ENCODE peak calls at places on chromosome 12, in four cellular contexts. J is H9, W is neuronal stem cell, L is mesendoderm. I is an unnamed sample.

GRCh38 chr12:91182664-91183455 is at the start of gene DCN:
- DNase-seq in W (no peak), J (no peak), L (no peak), I (no peak)

GRCh38 chr12:57095440-57095839 is 6.5 kb downstream of the NAB2 start:
- DNase-seq in J (no peak), L (no peak), W (no peak), I (no peak)

GRCh38 chr12:15789215-15790171 is at the start of gene EPS8:
- DNase-seq in W (peak; percentile 92), J (peak; percentile 95), L (peak; percentile 93), I (peak; percentile 92)

GRCh38 chr12:45674583-45674982 is 54.9 kb upstream of the ARID2 start:
- DNase-seq in L (peak; percentile 66), W (no peak), J (no peak), I (peak; percentile 93)

GRCh38 chr12:54658306-54659264 is 10.4 kb upstream of the DCD start:
- DNase-seq in L (peak; percentile 89), J (peak; percentile 92), W (no peak), I (no peak)

GRCh38 chr12:91332305-91332704 is 149.7 kb upstream of the DCN start:
- DNase-seq in W (no peak), J (no peak), L (no peak), I (peak; percentile 27)

GRCh38 chr12:76946451-76946850 is 67.6 kb upstream of the CSRP2 start:
- DNase-seq in J (no peak), W (no peak), L (no peak), I (no peak)

GRCh38 chr12:27014859-27015729 is 910 bp upstream of the TM7SF3 start:
- DNase-seq in J (no peak), L (peak; percentile 28), W (no peak), I (no peak)

GRCh38 chr12:64028541-64028940 is 184.0 kb downstream of the SRGAP1 start:
- DNase-seq in J (no peak), L (no peak), W (no peak), I (peak; percentile 29)

GRCh38 chr12:56115329-56115728 is 1.1 kb upstream of the RPL41 start:
- DNase-seq in J (peak; percentile 59), L (peak; percentile 51), W (no peak), I (no peak)

GRCh38 chr12:13347241-13348043 is 150.9 kb downstream of the EMP1 start:
- DNase-seq in W (no peak), J (no peak), L (no peak), I (peak; percentile 18)

GRCh38 chr12:127722651-127723050 is 544.3 kb upstream of the TMEM132C start:
- DNase-seq in W (no peak), L (no peak), J (no peak), I (no peak)

GRCh38 chr12:121765573-121765972 is 27.9 kb downstream of the RHOF start:
- DNase-seq in J (peak; percentile 67), W (no peak), L (peak; percentile 85), I (peak; percentile 88)

GRCh38 chr12:11461433-11461832 is 66.1 kb upstream of the PRB2 start:
- DNase-seq in L (peak; percentile 5), J (peak; percentile 51), W (no peak), I (no peak)

GRCh38 chr12:22738945-22739344 is 114.0 kb downstream of the ETNK1 start:
- DNase-seq in W (no peak), J (no peak), L (no peak), I (peak; percentile 22)

GRCh38 chr12:30896461-30896860 is 30.1 kb upstream of the TSPAN11 start:
- DNase-seq in L (no peak), W (no peak), J (no peak), I (peak; percentile 5)

GRCh38 chr12:56720696-56721615 is 4.1 kb downstream of the NACA start:
- DNase-seq in W (no peak), J (no peak), L (peak; percentile 82), I (no peak)

GRCh38 chr12:64006211-64006610 is 161.7 kb downstream of the SRGAP1 start:
- DNase-seq in J (no peak), L (peak; percentile 95), W (no peak), I (peak; percentile 84)

GRCh38 chr12:124713436-124714082 is 146.1 kb upstream of the NCOR2 start:
- DNase-seq in J (no peak), W (no peak), L (no peak), I (peak; percentile 98)

GRCh38 chr12:59084758-59085383 is 164.6 kb upstream of the LRIG3 start:
- DNase-seq in W (no peak), L (peak; percentile 44), J (peak; percentile 44), I (peak; percentile 20)

GRCh38 chr12:21925296-21925913 is 15.8 kb downstream of the ABCC9 start:
- DNase-seq in J (no peak), L (peak; percentile 8), W (no peak), I (no peak)

GRCh38 chr12:13194462-13195110 is 1.9 kb upstream of the EMP1 start:
- DNase-seq in J (no peak), L (peak; percentile 37), W (no peak), I (peak; percentile 83)

GRCh38 chr12:101839324-101840283 is 8.8 kb upstream of the GNPTAB start:
- DNase-seq in J (peak; percentile 73), L (peak; percentile 65), W (peak; percentile 49), I (peak; percentile 69)

GRCh38 chr12:3752096-3752709 is 706 bp downstream of the CRACR2A start:
- DNase-seq in W (no peak), J (peak; percentile 29), L (peak; percentile 35), I (peak; percentile 24)

GRCh38 chr12:132445884-132446471 is 44.0 kb upstream of the FBRSL1 start:
- DNase-seq in L (peak; percentile 97), J (peak; percentile 93), W (peak; percentile 79), I (no peak)

GRCh38 chr12:114680498-114681148 is 3.4 kb downstream of the TBX3 start:
- DNase-seq in J (no peak), L (no peak), W (no peak), I (peak; percentile 43)

GRCh38 chr12:114679942-114680341 is 4.0 kb downstream of the TBX3 start:
- DNase-seq in W (no peak), L (no peak), J (no peak), I (no peak)

GRCh38 chr12:114682101-114682919 is 1.7 kb downstream of the TBX3 start:
- DNase-seq in L (no peak), J (no peak), W (no peak), I (no peak)

GRCh38 chr12:114682920-114683708 is 861 bp downstream of the TBX3 start:
- DNase-seq in L (peak; percentile 33), J (peak; percentile 63), W (no peak), I (no peak)

DNA sequence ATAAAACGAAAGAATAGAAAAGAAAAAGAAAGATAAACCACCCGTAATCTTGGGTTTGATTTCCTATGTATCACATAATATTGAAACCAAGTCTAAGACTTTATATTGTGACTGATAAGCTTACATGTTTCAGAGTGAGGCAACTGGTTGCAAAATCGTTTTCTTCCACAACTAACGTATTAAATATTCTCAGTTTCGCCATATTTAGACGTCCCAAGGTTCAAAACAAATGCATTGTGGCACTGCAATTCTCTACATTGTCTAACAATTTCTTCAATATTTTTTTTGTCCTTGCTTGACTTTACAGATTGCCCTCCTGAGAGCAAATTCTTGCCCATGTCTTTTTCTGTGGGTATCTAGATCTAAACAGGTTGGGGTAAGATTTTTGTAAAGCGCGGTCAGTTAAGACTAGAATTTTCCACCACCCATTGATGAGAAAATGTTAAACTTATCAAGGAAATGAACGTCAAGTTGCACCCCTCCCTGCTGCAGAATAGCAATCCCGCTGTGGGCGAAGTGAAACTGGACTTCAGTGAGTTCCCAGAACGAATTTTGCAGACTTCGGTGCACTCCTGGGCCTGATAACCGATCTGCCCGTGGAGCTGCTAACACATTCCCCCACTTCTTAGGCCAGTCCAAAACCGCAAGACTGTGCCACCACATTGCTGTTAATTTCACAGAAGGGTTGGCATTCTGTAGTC is 2.7 kb downstream of the TBX3 start:
- DNase-seq in L (no peak), J (peak; percentile 38), W (no peak), I (peak; percentile 65)
- H3K79me1 ChIP-seq in L (peaks cover 16% of the 10 kb centered on the region), J (no peaks in the 10 kb centered on the region), W (no peaks in the 10 kb centered on the region), I (no peaks in the 10 kb centered on the region)

GRCh38 chr12:2345902-2346301 is 293.1 kb downstream of the CACNA1C start:
- DNase-seq in W (no peak), J (no peak), L (no peak), I (no peak)

GRCh38 chr12:2341871-2342270 is 289.1 kb downstream of the CACNA1C start:
- DNase-seq in W (no peak), L (no peak), J (no peak), I (peak; percentile 95)

GRCh38 chr12:2344476-2344875 is 291.7 kb downstream of the CACNA1C start:
- DNase-seq in L (no peak), W (no peak), J (no peak), I (no peak)

GRCh38 chr12:2344892-2345291 is 292.1 kb downstream of the CACNA1C start:
- DNase-seq in W (no peak), L (no peak), J (no peak), I (no peak)

DNA sequence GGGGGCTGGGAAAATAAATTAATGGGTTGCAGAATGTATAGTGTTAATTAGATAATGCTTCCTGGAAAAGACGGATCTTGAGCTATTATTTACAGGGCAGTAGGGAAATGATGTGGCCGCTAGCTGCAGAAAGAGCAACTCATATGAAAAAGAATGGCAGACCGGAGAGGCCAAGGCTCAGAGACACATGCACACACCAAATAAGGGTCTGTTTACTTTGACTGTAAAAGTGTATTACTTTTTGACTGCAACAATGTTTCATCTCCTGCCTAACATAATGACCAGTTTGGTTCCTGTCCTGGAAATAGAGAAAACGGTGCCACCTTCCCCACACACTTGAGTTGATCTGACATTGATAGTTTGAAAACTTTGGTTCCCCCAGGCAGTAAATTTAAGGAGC is 290.9 kb downstream of the CACNA1C start:
- DNase-seq in W (no peak), L (no peak), J (no peak), I (peak; percentile 32)
- H2BK15ac ChIP-seq in W (no peak overlapping the region), L (no peak overlapping the region), J (no peak overlapping the region), I (no peak overlapping the region)

DNA sequence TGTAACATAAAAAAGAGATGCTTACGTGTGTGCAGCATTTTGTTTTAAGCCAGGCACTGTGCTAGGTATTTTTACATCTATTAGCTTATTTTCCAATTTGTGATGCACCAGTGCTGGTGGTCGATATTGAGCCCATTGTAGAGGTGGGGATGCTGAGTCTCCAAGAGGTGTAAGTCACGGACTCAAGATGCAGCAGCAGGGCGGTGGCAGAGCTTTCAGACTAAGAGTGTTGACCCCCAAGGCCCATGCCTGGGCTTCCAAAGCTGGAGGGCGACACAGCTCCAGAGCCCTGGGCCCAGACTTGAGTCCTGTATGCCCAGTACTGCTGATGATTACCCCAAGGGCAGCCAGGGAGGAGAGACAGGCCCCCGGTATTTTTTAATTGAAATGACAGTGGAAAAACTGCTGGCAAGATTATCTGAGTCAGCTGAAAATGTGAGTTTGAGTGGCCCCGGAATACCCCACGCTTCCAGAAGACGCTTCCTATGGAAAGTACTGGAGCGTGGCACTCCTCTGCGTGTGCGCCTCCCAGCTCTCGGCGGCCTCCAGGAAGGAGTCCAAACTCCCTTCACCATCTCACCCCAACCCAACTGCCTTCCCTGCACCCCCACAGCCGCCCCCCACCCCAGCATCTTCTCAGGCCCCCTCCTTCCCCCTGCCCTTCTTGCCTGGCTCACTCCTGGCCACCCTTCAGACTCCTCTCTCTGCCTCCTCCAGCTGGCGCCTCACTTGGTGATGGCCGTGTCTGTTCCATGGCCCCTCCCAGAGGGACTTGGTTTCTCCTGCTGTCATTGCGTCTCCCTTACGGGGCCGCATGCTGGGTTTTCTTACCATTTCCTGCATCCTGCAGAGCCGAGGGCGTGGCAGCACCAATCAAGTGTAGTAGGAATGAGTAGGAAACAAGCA is 40.7 kb downstream of the ELK3 start:
- DNase-seq in W (no peak), J (no peak), L (no peak), I (no peak)
- H3K79me1 ChIP-seq in W (no peaks in the 10 kb centered on the region), J (no peaks in the 10 kb centered on the region), L (peaks cover 2% of the 10 kb centered on the region), I (peaks cover 29% of the 10 kb centered on the region)

DNA sequence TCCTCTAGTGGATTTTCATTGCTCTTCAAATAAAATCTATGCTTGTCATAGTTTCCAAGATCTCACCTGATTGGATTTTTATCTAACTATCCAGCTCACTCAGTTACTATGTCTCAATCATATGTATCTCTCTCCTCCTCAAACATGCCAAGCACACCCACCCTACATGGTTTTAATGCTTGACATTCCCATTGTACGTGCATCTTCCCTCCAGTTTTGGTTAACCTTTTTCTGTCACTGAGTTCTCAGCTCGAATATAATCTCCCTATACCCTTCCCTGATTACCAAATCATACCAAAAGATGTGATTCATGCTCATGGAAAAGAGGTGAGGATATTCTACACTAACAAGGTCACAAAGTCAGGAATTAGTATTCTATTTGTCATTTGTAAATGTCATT is 12.0 kb upstream of the PTPRQ start:
- DNase-seq in L (no peak), W (no peak), J (no peak), I (no peak)
- H2BK15ac ChIP-seq in L (no peak overlapping the region), W (no peak overlapping the region), J (no peak overlapping the region), I (no peak overlapping the region)

I was measured in mesenchymal stem cell.